ENCODE peak calls at places on chromosomes 4 and X, in ten cellular contexts. D, F, P, W, E, H, O, V, A and S are unnamed samples.

GRCh38 chrX:155215443-155216178 is 649 bp upstream of the VBP1 start:
- DNase-seq in D (no peak), F (no peak), P (no peak), W (no peak), E (no peak), H (no peak), O (no peak), V (peak; percentile 1), A (no peak), S (no peak)

GRCh38 chrX:68307767-68308166 is 125.5 kb downstream of the OPHN1 start:
- DNase-seq in D (no peak), F (no peak), P (peak; percentile 66), W (no peak), E (no peak), H (no peak), O (no peak), V (peak; percentile 84), A (no peak), S (no peak)

GRCh38 chr4:159146454-159146853 is 43.6 kb downstream of the RAPGEF2 start:
- DNase-seq in D (no peak), F (no peak), P (no peak), W (no peak), E (no peak), H (no peak), O (no peak), V (no peak), A (no peak), S (no peak)

GRCh38 chr4:150348079-150348478 is 233.9 kb upstream of the MAB21L2 start:
- DNase-seq in D (no peak), F (no peak), P (no peak), W (no peak), E (no peak), H (no peak), O (no peak), V (peak; percentile 74), A (no peak), S (no peak)

GRCh38 chr4:2833671-2834000 is 10.0 kb upstream of the ADD1 start:
- DNase-seq in D (no peak), F (no peak), P (no peak), W (peak; percentile 53), E (peak; percentile 12), H (no peak), O (peak; percentile 59), V (no peak), A (no peak), S (peak; percentile 64)

GRCh38 chr4:184199780-184200179 is 17.9 kb downstream of the ENPP6 start:
- DNase-seq in D (no peak), F (no peak), P (no peak), W (no peak), E (no peak), H (no peak), O (no peak), V (no peak), A (no peak), S (no peak)

GRCh38 chr4:59380841-59381366 is 1819.2 kb upstream of the ADGRL3 start:
- DNase-seq in D (no peak), F (no peak), P (no peak), W (no peak), E (no peak), H (no peak), O (no peak), V (no peak), A (no peak), S (no peak)

GRCh38 chr4:156390599-156391296 is 437.1 kb upstream of the CTSO start:
- DNase-seq in D (no peak), F (no peak), P (peak; percentile 57), W (peak; percentile 64), E (no peak), H (no peak), O (no peak), V (peak; percentile 63), A (no peak), S (no peak)

GRCh38 chr4:23144707-23145106 is 452.0 kb downstream of the GBA3 start:
- DNase-seq in D (no peak), F (no peak), P (no peak), W (no peak), E (no peak), H (no peak), O (no peak), V (no peak), A (no peak), S (no peak)

DNA sequence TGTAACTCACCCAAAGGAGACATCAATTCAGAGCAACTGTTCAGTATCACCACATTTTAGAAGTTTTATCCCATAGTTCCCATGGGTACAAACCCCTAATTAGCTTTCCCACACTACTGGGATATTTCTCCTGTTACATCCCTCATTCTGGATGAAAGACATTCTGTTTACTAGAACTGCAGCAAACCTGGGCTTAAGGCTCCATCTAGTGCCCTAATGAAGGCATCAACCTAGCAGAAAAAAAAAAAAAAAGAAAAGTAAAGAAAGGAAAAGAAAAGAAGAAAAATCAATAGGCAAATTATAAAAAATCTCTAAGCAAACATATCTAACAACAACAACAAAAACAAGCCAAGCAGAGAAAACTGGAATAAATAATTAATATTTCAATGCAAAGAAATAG is 133.7 kb upstream of the CPXCR1 start:
- DNase-seq in D (no peak), F (no peak), P (no peak), W (no peak), E (no peak), H (peak; percentile 33), O (no peak), V (no peak), A (no peak), S (no peak)
- TF ChIP-seq CTCF in D (peak; percentile 33), F (no peak), P (peak; percentile 27), W (peak; percentile 10), E (peak; percentile 43), H (peak; percentile 74), O (no peak), V (peak; percentile 25), A (peak; percentile 25), S (peak; percentile 36)

GRCh38 chrX:115912372-115912897 is 258.1 kb upstream of the AGTR2 start:
- DNase-seq in D (no peak), F (no peak), P (no peak), W (no peak), E (no peak), H (no peak), O (no peak), V (no peak), A (no peak), S (peak; percentile 65)
- TF ChIP-seq CTCF in D (peak; percentile 25), F (no peak), P (peak; percentile 58), W (no peak), E (peak; percentile 78), H (no peak), O (no peak), V (peak; percentile 20), A (no peak), S (peak; percentile 7)

GRCh38 chr4:147678796-147679549 is 5.0 kb downstream of the PRMT9 start:
- DNase-seq in D (no peak), F (no peak), P (no peak), W (no peak), E (no peak), H (no peak), O (no peak), V (no peak), A (no peak), S (no peak)
- TF ChIP-seq CTCF in D (no peak), F (no peak), P (no peak), W (no peak), E (peak; percentile 34), H (no peak), O (no peak), V (no peak), A (no peak), S (no peak)

GRCh38 chr4:169025184-169025583 is 15.1 kb upstream of the CBR4 start:
- DNase-seq in D (no peak), F (no peak), P (no peak), W (no peak), E (peak; percentile 3), H (no peak), O (no peak), V (no peak), A (no peak), S (no peak)

GRCh38 chr4:169030575-169030982 is 20.5 kb upstream of the CBR4 start:
- DNase-seq in D (no peak), F (no peak), P (no peak), W (no peak), E (no peak), H (no peak), O (no peak), V (peak; percentile 44), A (no peak), S (no peak)

GRCh38 chr4:169027663-169028062 is 17.6 kb upstream of the CBR4 start:
- DNase-seq in D (no peak), F (no peak), P (no peak), W (no peak), E (no peak), H (no peak), O (no peak), V (no peak), A (no peak), S (no peak)

GRCh38 chr4:169029947-169030346 is 19.9 kb upstream of the CBR4 start:
- DNase-seq in D (no peak), F (no peak), P (no peak), W (no peak), E (no peak), H (no peak), O (no peak), V (no peak), A (no peak), S (no peak)

DNA sequence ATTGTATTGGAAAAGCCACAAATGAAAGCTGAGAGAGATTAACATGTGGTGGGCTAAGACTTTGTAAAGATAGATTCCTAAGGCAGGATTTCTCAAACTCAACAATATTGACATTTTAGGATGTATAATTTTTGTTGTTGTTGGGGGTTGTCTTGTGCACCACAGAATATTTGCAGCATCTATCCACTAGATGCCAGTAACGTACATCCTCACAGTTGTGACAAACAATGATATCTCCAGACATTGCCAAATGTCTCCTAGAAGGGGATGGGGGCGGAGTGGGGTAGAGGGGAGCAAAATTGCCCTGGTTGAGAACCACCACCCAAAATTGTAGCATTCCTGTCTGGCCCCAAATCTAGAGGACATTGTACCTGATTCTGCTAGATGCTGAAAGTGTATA is 14.7 kb upstream of the CBR4 start:
- DNase-seq in D (no peak), F (no peak), P (no peak), W (no peak), E (peak; percentile 66), H (no peak), O (no peak), V (peak; percentile 58), A (no peak), S (no peak)
- TF ChIP-seq CTCF in D (peak; percentile 62), F (peak; percentile 63), P (peak; percentile 69), W (peak; percentile 53), E (peak; percentile 74), H (peak; percentile 34), O (peak; percentile 45), V (peak; percentile 62), A (peak; percentile 37), S (peak; percentile 77)

GRCh38 chrX:76454456-76454927 is 27.0 kb downstream of the MAGEE1 start:
- DNase-seq in D (no peak), F (no peak), P (no peak), W (no peak), E (no peak), H (peak; percentile 3), O (no peak), V (peak; percentile 3), A (no peak), S (no peak)
- TF ChIP-seq CTCF in D (peak; percentile 47), F (peak; percentile 44), P (peak; percentile 64), W (peak; percentile 15), E (peak; percentile 71), H (peak; percentile 38), O (no peak), V (peak; percentile 61), A (peak; percentile 34), S (peak; percentile 51)

GRCh38 chr4:95095352-95095974 is 337.7 kb downstream of the BMPR1B start:
- DNase-seq in D (no peak), F (no peak), P (peak; percentile 31), W (no peak), E (no peak), H (no peak), O (no peak), V (peak; percentile 68), A (no peak), S (no peak)
- TF ChIP-seq CTCF in D (peak; percentile 40), F (peak; percentile 27), P (peak; percentile 66), W (peak; percentile 45), E (peak; percentile 26), H (peak; percentile 54), O (peak; percentile 19), V (peak; percentile 72), A (no peak), S (peak; percentile 85)